ENCODE peak calls at places on chromosomes 6 and 20, in five cellular contexts. D is left ventricle myocardium inferior, H is uterus, Y is pancreas, G is colonic mucosa. P is an unnamed sample.

GRCh38 chr6:143823463-143824006 is 19.6 kb upstream of the LTV1 start:
- DNase-seq in Y (no peak), H (no peak), D (no peak), G (no peak), P (no peak)

GRCh38 chr20:52269327-52269726 is 77.7 kb upstream of the ZFP64 start:
- DNase-seq in G (no peak), Y (no peak), H (no peak), D (no peak), P (no peak)

GRCh38 chr20:49762940-49763766 is 49.5 kb upstream of the B4GALT5 start:
- DNase-seq in D (no peak), H (no peak), Y (no peak), G (no peak), P (no peak)

GRCh38 chr6:7461416-7461815 is 71.8 kb downstream of the RIOK1 start:
- DNase-seq in G (no peak), H (no peak), D (no peak), Y (no peak), P (no peak)

GRCh38 chr6:33570806-33571636 is 9.1 kb downstream of the BAK1 start:
- DNase-seq in H (peak), Y (peak), G (peak), D (peak), P (no peak)

GRCh38 chr6:85961746-85962145 is 319.1 kb upstream of the SYNCRIP start:
- DNase-seq in H (no peak), G (no peak), Y (no peak), D (no peak), P (no peak)

GRCh38 chr20:58045579-58045978 is 182.9 kb downstream of the ANKRD60 start:
- DNase-seq in D (no peak), G (no peak), Y (no peak), H (no peak), P (no peak)

GRCh38 chr6:5950448-5950847 is 56.3 kb downstream of the NRN1 start:
- DNase-seq in G (no peak), D (no peak), H (no peak), Y (no peak), P (no peak)

GRCh38 chr20:41158082-41158625 is 20.8 kb downstream of the PLCG1 start:
- DNase-seq in Y (no peak), H (no peak), D (no peak), G (no peak), P (no peak)

GRCh38 chr6:90703383-90703782 is 116.5 kb upstream of the MAP3K7 start:
- DNase-seq in D (no peak), G (no peak), Y (no peak), H (no peak), P (no peak)

GRCh38 chr20:56181593-56181992 is 66.9 kb upstream of the MC3R start:
- DNase-seq in H (no peak), D (no peak), G (no peak), Y (no peak), P (no peak)

GRCh38 chr6:6872924-6873344 is 234.8 kb upstream of the RREB1 start:
- DNase-seq in D (no peak), H (no peak), Y (no peak), G (no peak), P (no peak)

GRCh38 chr6:31476515-31477139 is 21.3 kb upstream of the MICB start:
- DNase-seq in Y (no peak), G (no peak), D (no peak), H (no peak), P (no peak)

GRCh38 chr6:7137335-7138106 is 29.8 kb downstream of the RREB1 start:
- DNase-seq in H (peak), D (peak), G (peak), Y (no peak), P (no peak)

GRCh38 chr6:3750324-3751018 is 1.0 kb downstream of the PXDC1 start:
- DNase-seq in Y (peak), H (peak), D (peak), G (peak), P (no peak)

GRCh38 chr20:47818996-47819609 is 33.8 kb upstream of the SULF2 start:
- DNase-seq in H (no peak), G (no peak), Y (no peak), D (no peak), P (no peak)

GRCh38 chr20:33490023-33490933 is at the start of gene CBFA2T2:
- DNase-seq in Y (no peak), G (peak), D (peak), H (no peak), P (no peak)

GRCh38 chr6:70657706-70658105 is 10.0 kb upstream of the SMAP1 start:
- DNase-seq in D (no peak), H (no peak), G (no peak), Y (no peak), P (no peak)

GRCh38 chr6:160730911-160731310 is 28.9 kb downstream of the PLG start:
- DNase-seq in H (no peak), G (no peak), D (no peak), Y (no peak), P (no peak)

GRCh38 chr6:148329568-148330299 is 12.9 kb upstream of the SASH1 start:
- DNase-seq in H (no peak), Y (no peak), D (no peak), G (no peak), P (no peak)

GRCh38 chr6:157236040-157236725 is 87.1 kb downstream of the TMEM242 start:
- DNase-seq in H (no peak), Y (peak), D (no peak), G (no peak), P (no peak)

GRCh38 chr20:51628533-51629398 is 86.2 kb upstream of the NFATC2 start:
- DNase-seq in G (no peak), Y (no peak), H (no peak), D (no peak), P (no peak)

GRCh38 chr6:107196143-107196542 is 80.8 kb upstream of the BEND3 start:
- DNase-seq in D (no peak), H (no peak), G (no peak), Y (no peak), P (no peak)

GRCh38 chr6:11279213-11279780 is 46.8 kb upstream of the NEDD9 start:
- DNase-seq in G (no peak), H (peak), D (no peak), Y (no peak), P (no peak)

GRCh38 chr6:28922004-28922840 is 1.6 kb downstream of the TRIM27 start:
- DNase-seq in H (no peak), G (peak), D (no peak), Y (peak), P (peak)

GRCh38 chr20:53517146-53517545 is 76.5 kb downstream of the ZNF217 start:
- DNase-seq in D (no peak), G (peak), H (no peak), Y (no peak), P (no peak)

GRCh38 chr6:44156494-44157151 is 2.0 kb upstream of the CAPN11 start:
- DNase-seq in H (no peak), G (peak), Y (peak), D (no peak), P (peak)

GRCh38 chr6:106572875-106573575 is 56.3 kb downstream of the RTN4IP1 start:
- DNase-seq in G (no peak), D (no peak), H (no peak), Y (no peak), P (peak)

DNA sequence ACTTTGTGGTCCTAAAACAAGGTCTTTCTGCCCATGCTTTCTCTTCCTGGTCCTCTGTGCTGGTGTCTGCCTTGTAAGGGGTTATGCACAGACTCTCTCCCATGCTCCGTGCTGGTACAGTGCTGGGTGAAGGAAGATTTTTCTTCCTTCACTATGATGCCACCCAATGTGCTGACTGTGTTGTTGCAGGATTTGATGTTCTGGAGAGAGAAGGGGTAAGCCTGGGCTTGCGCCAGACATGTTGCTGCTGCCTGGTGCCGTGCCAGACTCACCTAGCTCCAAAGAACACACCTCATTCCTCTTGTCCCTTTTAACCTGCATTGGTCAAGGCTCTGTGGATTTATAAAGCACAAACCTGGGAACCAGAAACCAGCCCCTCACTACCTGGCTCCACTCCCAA is 28.4 kb upstream of the ARMH2 start:
- DNase-seq in D (no peak), G (no peak), Y (no peak), H (no peak), P (no peak)
- TF ChIP-seq CTCF in D (no peak), G (no peak), Y (no peak), H (no peak), P (no peak)

GRCh38 chr6:167094436-167094819 is 28.5 kb upstream of the CCR6 start:
- DNase-seq in H (no peak), G (no peak), Y (no peak), D (no peak), P (no peak)
- H3K4me3 ChIP-seq in H (no peak), G (no peak), Y (no peak), D (peak), P (no peak)

GRCh38 chr6:117397536-117398227 is 28.1 kb downstream of the ROS1 start:
- DNase-seq in D (no peak), G (no peak), Y (no peak), H (no peak), P (no peak)

GRCh38 chr6:117396228-117396627 is 29.5 kb downstream of the ROS1 start:
- DNase-seq in G (no peak), Y (no peak), H (no peak), D (no peak), P (no peak)

GRCh38 chr6:117401799-117402198 is 23.9 kb downstream of the ROS1 start:
- DNase-seq in G (no peak), Y (no peak), H (no peak), D (no peak), P (no peak)

GRCh38 chr6:117399126-117399525 is 26.6 kb downstream of the ROS1 start:
- DNase-seq in Y (no peak), H (no peak), G (no peak), D (no peak), P (no peak)

GRCh38 chr6:117399924-117400323 is 25.8 kb downstream of the ROS1 start:
- DNase-seq in H (no peak), D (no peak), G (no peak), Y (no peak), P (no peak)
- TF ChIP-seq CTCF in H (no peak), D (peak), G (no peak), Y (no peak), P (peak)

GRCh38 chr20:44328428-44328827 is 8.4 kb upstream of the R3HDML start:
- DNase-seq in Y (no peak), H (no peak), D (no peak), G (no peak), P (no peak)

GRCh38 chr20:44331201-44331600 is 5.6 kb upstream of the R3HDML start:
- DNase-seq in H (no peak), G (no peak), D (no peak), Y (no peak), P (no peak)

GRCh38 chr20:44324343-44324742 is 12.5 kb upstream of the R3HDML start:
- DNase-seq in D (no peak), G (peak), Y (no peak), H (no peak), P (no peak)

GRCh38 chr20:44326391-44327159 is 10.3 kb upstream of the R3HDML start:
- DNase-seq in H (no peak), G (no peak), Y (peak), D (no peak), P (no peak)
- H3K4me3 ChIP-seq in H (peak), G (peak), Y (no peak), D (peak), P (no peak)

GRCh38 chr20:43102394-43102793 is 87.3 kb downstream of the PTPRT start:
- DNase-seq in D (no peak), H (no peak), G (no peak), Y (no peak), P (no peak)
- TF ChIP-seq CTCF in D (no peak), H (no peak), G (no peak), Y (no peak), P (no peak)

GRCh38 chr20:13690948-13691347 is 52.2 kb upstream of the TASP1 start:
- DNase-seq in Y (no peak), G (no peak), D (no peak), H (no peak), P (no peak)
- H3K4me3 ChIP-seq in Y (no peak), G (no peak), D (no peak), H (no peak), P (no peak)

P was measured in LNCaP clone FGC.